ENCODE peak calls at places on chromosomes 5 and 9, in five cellular contexts. C is HepG2, Z is A549, R is NB4, K is K562. S is an unnamed sample.
A peak's percentile ranks its signal among the peaks of the same experiment; 100 is the strongest.

GRCh38 chr5:123855630-123856029 is 343.7 kb downstream of the CSNK1G3 start:
- DNase-seq in Z (no peak), R (no peak), C (no peak), K (no peak), S (no peak)

GRCh38 chr9:135706288-135706687 is 4.3 kb downstream of the KCNT1 start:
- DNase-seq in K (no peak), Z (no peak), R (no peak), C (no peak), S (no peak)

GRCh38 chr5:172939045-172939444 is 20.2 kb upstream of the RPL26L1 start:
- DNase-seq in R (peak; percentile 60), C (peak; percentile 45), Z (no peak), K (peak; percentile 67), S (peak; percentile 26)

GRCh38 chr5:56607551-56607950 is 207.8 kb upstream of the MAP3K1 start:
- DNase-seq in R (no peak), Z (no peak), C (no peak), K (no peak), S (no peak)

GRCh38 chr5:9686211-9686610 is 56.1 kb upstream of the TAS2R1 start:
- DNase-seq in K (no peak), C (no peak), R (no peak), Z (no peak), S (no peak)

GRCh38 chr5:153233933-153234332 is 256.5 kb upstream of the GRIA1 start:
- DNase-seq in Z (no peak), K (no peak), C (no peak), R (no peak), S (no peak)

GRCh38 chr5:65620021-65620420 is 4.1 kb downstream of the TRIM23 start:
- DNase-seq in C (no peak), K (no peak), Z (no peak), R (no peak), S (no peak)

GRCh38 chr5:170630711-170631141 is 126.9 kb downstream of the KCNIP1 start:
- DNase-seq in Z (no peak), R (no peak), K (peak; percentile 52), C (no peak), S (no peak)

GRCh38 chr9:5608298-5609254 is 20.3 kb upstream of the RIC1 start:
- DNase-seq in C (peak; percentile 49), Z (no peak), R (peak; percentile 60), K (peak; percentile 16), S (no peak)

GRCh38 chr9:98552306-98552705 is 156.4 kb downstream of the GABBR2 start:
- DNase-seq in K (no peak), R (no peak), Z (no peak), C (no peak), S (no peak)

GRCh38 chr9:89436963-89437625 is 60.8 kb downstream of the SEMA4D start:
- DNase-seq in Z (no peak), C (no peak), R (peak; percentile 84), K (no peak), S (no peak)

GRCh38 chr5:168765220-168766037 is 186.3 kb upstream of the PANK3 start:
- DNase-seq in K (no peak), R (no peak), Z (no peak), C (no peak), S (no peak)

GRCh38 chr5:84445049-84445685 is 60.5 kb upstream of the EDIL3 start:
- DNase-seq in Z (no peak), C (no peak), R (no peak), K (no peak), S (no peak)

GRCh38 chr9:111605041-111605559 is 5.7 kb upstream of the PTGR1 start:
- DNase-seq in R (no peak), K (no peak), Z (no peak), C (peak; percentile 35), S (no peak)

GRCh38 chr5:172088801-172089200 is 82.4 kb upstream of the FBXW11 start:
- DNase-seq in C (no peak), K (no peak), Z (no peak), R (no peak), S (no peak)

GRCh38 chr5:160511280-160511929 is 89.8 kb downstream of the PTTG1 start:
- DNase-seq in C (no peak), K (no peak), R (no peak), Z (no peak), S (no peak)
- TF ChIP-seq MAX in C (no peak), K (no peak), R (no peak), Z (no peak), S (no peak)

DNA sequence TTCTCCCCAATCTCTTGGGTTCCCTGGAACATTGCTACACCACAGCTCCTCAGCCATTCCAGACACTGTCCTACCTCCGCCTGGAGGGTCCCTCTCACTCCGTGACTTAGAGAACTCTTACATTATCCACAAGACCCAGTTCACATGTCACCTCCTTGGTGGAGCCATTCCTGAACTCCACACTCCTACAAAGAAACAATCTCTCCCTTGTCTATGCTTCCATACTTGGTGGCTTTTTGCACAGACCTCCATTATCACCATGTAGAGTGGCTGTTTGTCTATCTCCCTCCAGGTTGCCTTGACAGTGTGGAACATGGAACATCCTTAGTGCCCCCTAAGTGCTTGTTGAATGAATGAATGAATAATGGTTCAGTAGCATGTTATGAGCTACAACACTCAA is 105.9 kb downstream of the PAX5 start:
- DNase-seq in K (no peak), R (no peak), C (no peak), Z (no peak), S (no peak)
- TF ChIP-seq POLR2A in K (no peak), R (no peak), C (no peak), Z (no peak), S (peak; percentile 76)

GRCh38 chr9:87286506-87286905 is 211.2 kb upstream of the DAPK1 start:
- DNase-seq in Z (no peak), R (no peak), K (no peak), C (no peak), S (no peak)
- TF ChIP-seq MAX in Z (no peak), R (no peak), K (no peak), C (no peak), S (no peak)

DNA sequence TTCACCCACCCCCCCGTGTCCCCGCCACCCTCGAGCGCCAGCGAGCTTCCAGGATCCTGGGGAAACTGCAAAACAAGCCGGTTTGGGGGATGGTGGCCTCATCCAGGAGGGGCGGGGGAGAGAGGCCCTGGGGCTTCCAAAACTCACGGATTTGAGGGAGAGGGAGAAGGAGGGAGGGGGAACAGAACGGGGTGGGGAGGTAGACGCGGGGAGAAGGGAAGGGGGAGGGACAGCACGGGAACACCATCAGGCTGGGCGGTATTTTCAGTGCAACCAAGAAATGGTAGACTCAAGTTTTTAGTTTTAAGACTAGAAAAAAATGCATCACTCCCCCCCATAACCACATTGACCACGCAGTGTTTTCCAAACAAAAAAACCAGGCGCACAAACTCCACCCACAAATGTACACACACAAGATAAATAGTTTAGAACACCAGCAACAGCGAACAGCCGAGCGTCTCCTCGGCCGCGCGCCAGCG is 1.4 kb downstream of the NRARP start:
- DNase-seq in K (peak; percentile 75), R (peak; percentile 56), C (no peak), Z (no peak), S (no peak)
- TF ChIP-seq POLR2A in K (no peak), R (no peak), C (no peak), Z (no peak), S (no peak)

GRCh38 chr5:61704289-61704688 is 372.2 kb downstream of the ZSWIM6 start:
- DNase-seq in K (no peak), Z (no peak), R (no peak), C (no peak), S (no peak)
- TF ChIP-seq MAX in K (no peak), Z (no peak), R (no peak), C (no peak), S (no peak)

DNA sequence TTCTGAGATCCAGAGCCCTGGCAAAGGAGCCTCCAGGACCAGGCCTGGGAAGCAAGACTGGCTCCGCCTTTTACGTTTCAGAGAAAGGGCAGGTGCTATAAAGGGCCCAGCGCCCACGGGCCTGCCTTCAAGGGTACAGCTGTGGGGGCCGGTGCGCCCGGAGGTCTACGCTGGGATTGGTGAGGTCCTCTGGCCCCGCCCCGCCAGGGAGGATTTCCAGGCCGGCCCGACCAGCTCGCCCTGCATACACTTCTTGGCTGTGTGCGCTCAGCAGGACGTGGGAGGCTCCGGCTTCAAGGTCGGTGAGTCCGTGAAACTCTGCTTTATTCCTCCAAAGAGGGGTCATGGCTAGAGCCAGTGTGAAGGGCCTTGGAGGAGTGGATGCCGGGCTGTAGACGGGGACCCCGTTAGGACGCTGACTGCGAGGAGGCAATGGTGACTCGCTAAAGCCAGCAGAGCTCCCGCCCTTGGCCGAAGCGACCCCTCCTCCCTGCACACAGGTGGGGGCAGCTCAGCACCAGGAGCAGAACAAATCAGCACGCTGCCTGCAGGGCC is at the start of gene CKMT2:
- DNase-seq in C (peak; percentile 33), Z (no peak), K (peak; percentile 10), R (no peak), S (no peak)
- TF ChIP-seq POLR2A in C (peak; percentile 46), Z (no peak), K (no peak), R (no peak), S (no peak)